ENCODE peak calls at places on chromosomes 4 and X, in seven cellular contexts. One of them, this sample, is unnamed.

GRCh38 chrX:53882331-53882730 is 161.9 kb downstream of the PHF8 start:
- DNase-seq in AG08395: no peak
- DNase-seq in stimulated activated CD4-positive, alpha-beta T cell treated with anti-CD3 and anti-CD28 coated beads, Interleukin-4, amount 100 ng/mL, for 1 hour: no peak
- DNase-seq in NT2/D1: no peak
- DNase-seq in stimulated activated CD8-positive, alpha-beta memory T cell treated with anti-CD3 and anti-CD28 coated beads, Interleukin-7, amount 100 ng/mL, for 24 hours: no peak
- DNase-seq in HT1080: peak
- DNase-seq in breast epithelium: no peak
- DNase-seq in this sample: no peak

GRCh38 chr4:154132406-154132805 is 343.5 kb upstream of the SFRP2 start:
- DNase-seq in AG08395: no peak
- DNase-seq in stimulated activated CD4-positive, alpha-beta T cell treated with anti-CD3 and anti-CD28 coated beads, Interleukin-4, amount 100 ng/mL, for 1 hour: no peak
- DNase-seq in NT2/D1: no peak
- DNase-seq in stimulated activated CD8-positive, alpha-beta memory T cell treated with anti-CD3 and anti-CD28 coated beads, Interleukin-7, amount 100 ng/mL, for 24 hours: no peak
- DNase-seq in HT1080: peak
- DNase-seq in breast epithelium: no peak
- DNase-seq in this sample: no peak

GRCh38 chr4:101421393-101421792 is 74.1 kb upstream of the PPP3CA start:
- DNase-seq in AG08395: no peak
- DNase-seq in stimulated activated CD4-positive, alpha-beta T cell treated with anti-CD3 and anti-CD28 coated beads, Interleukin-4, amount 100 ng/mL, for 1 hour: no peak
- DNase-seq in NT2/D1: no peak
- DNase-seq in stimulated activated CD8-positive, alpha-beta memory T cell treated with anti-CD3 and anti-CD28 coated beads, Interleukin-7, amount 100 ng/mL, for 24 hours: no peak
- DNase-seq in HT1080: no peak
- DNase-seq in breast epithelium: no peak
- DNase-seq in this sample: no peak

GRCh38 chr4:8191136-8191747 is 7.8 kb upstream of the SH3TC1 start:
- DNase-seq in AG08395: no peak
- DNase-seq in stimulated activated CD4-positive, alpha-beta T cell treated with anti-CD3 and anti-CD28 coated beads, Interleukin-4, amount 100 ng/mL, for 1 hour: no peak
- DNase-seq in NT2/D1: no peak
- DNase-seq in stimulated activated CD8-positive, alpha-beta memory T cell treated with anti-CD3 and anti-CD28 coated beads, Interleukin-7, amount 100 ng/mL, for 24 hours: no peak
- DNase-seq in HT1080: peak
- DNase-seq in breast epithelium: peak
- DNase-seq in this sample: no peak

GRCh38 chr4:168852933-168853713 is 156.9 kb downstream of the CBR4 start:
- DNase-seq in AG08395: no peak
- DNase-seq in stimulated activated CD4-positive, alpha-beta T cell treated with anti-CD3 and anti-CD28 coated beads, Interleukin-4, amount 100 ng/mL, for 1 hour: no peak
- DNase-seq in NT2/D1: no peak
- DNase-seq in stimulated activated CD8-positive, alpha-beta memory T cell treated with anti-CD3 and anti-CD28 coated beads, Interleukin-7, amount 100 ng/mL, for 24 hours: no peak
- DNase-seq in HT1080: no peak
- DNase-seq in breast epithelium: no peak
- DNase-seq in this sample: no peak

GRCh38 chrX:53440631-53441517 is 6.7 kb upstream of the HSD17B10 start:
- DNase-seq in AG08395: peak
- DNase-seq in stimulated activated CD4-positive, alpha-beta T cell treated with anti-CD3 and anti-CD28 coated beads, Interleukin-4, amount 100 ng/mL, for 1 hour: peak
- DNase-seq in NT2/D1: no peak
- DNase-seq in stimulated activated CD8-positive, alpha-beta memory T cell treated with anti-CD3 and anti-CD28 coated beads, Interleukin-7, amount 100 ng/mL, for 24 hours: no peak
- DNase-seq in HT1080: peak
- DNase-seq in breast epithelium: peak
- DNase-seq in this sample: peak

GRCh38 chr4:10063544-10064300 is 42.4 kb upstream of the SLC2A9 start:
- DNase-seq in AG08395: peak
- DNase-seq in stimulated activated CD4-positive, alpha-beta T cell treated with anti-CD3 and anti-CD28 coated beads, Interleukin-4, amount 100 ng/mL, for 1 hour: no peak
- DNase-seq in NT2/D1: peak
- DNase-seq in stimulated activated CD8-positive, alpha-beta memory T cell treated with anti-CD3 and anti-CD28 coated beads, Interleukin-7, amount 100 ng/mL, for 24 hours: no peak
- DNase-seq in HT1080: peak
- DNase-seq in breast epithelium: peak
- DNase-seq in this sample: no peak

GRCh38 chr4:119000400-119000799 is 111.7 kb downstream of the SYNPO2 start:
- DNase-seq in AG08395: no peak
- DNase-seq in stimulated activated CD4-positive, alpha-beta T cell treated with anti-CD3 and anti-CD28 coated beads, Interleukin-4, amount 100 ng/mL, for 1 hour: no peak
- DNase-seq in NT2/D1: no peak
- DNase-seq in stimulated activated CD8-positive, alpha-beta memory T cell treated with anti-CD3 and anti-CD28 coated beads, Interleukin-7, amount 100 ng/mL, for 24 hours: no peak
- DNase-seq in HT1080: no peak
- DNase-seq in breast epithelium: no peak
- DNase-seq in this sample: no peak

GRCh38 chrX:39773150-39773549 is 324.6 kb downstream of the BCOR start:
- DNase-seq in AG08395: no peak
- DNase-seq in stimulated activated CD4-positive, alpha-beta T cell treated with anti-CD3 and anti-CD28 coated beads, Interleukin-4, amount 100 ng/mL, for 1 hour: no peak
- DNase-seq in NT2/D1: no peak
- DNase-seq in stimulated activated CD8-positive, alpha-beta memory T cell treated with anti-CD3 and anti-CD28 coated beads, Interleukin-7, amount 100 ng/mL, for 24 hours: no peak
- DNase-seq in HT1080: no peak
- DNase-seq in breast epithelium: no peak
- DNase-seq in this sample: no peak

GRCh38 chr4:107845721-107846120 is 21.0 kb downstream of the SGMS2 start:
- DNase-seq in AG08395: no peak
- DNase-seq in stimulated activated CD4-positive, alpha-beta T cell treated with anti-CD3 and anti-CD28 coated beads, Interleukin-4, amount 100 ng/mL, for 1 hour: no peak
- DNase-seq in NT2/D1: no peak
- DNase-seq in stimulated activated CD8-positive, alpha-beta memory T cell treated with anti-CD3 and anti-CD28 coated beads, Interleukin-7, amount 100 ng/mL, for 24 hours: no peak
- DNase-seq in HT1080: no peak
- DNase-seq in breast epithelium: no peak
- DNase-seq in this sample: no peak

GRCh38 chrX:13876652-13877051 is 59.8 kb upstream of the GPM6B start:
- DNase-seq in AG08395: peak
- DNase-seq in stimulated activated CD4-positive, alpha-beta T cell treated with anti-CD3 and anti-CD28 coated beads, Interleukin-4, amount 100 ng/mL, for 1 hour: no peak
- DNase-seq in NT2/D1: no peak
- DNase-seq in stimulated activated CD8-positive, alpha-beta memory T cell treated with anti-CD3 and anti-CD28 coated beads, Interleukin-7, amount 100 ng/mL, for 24 hours: no peak
- DNase-seq in HT1080: peak
- DNase-seq in breast epithelium: no peak
- DNase-seq in this sample: no peak

This sample was measured in omental fat pad.